ENCODE peak calls at places on chromosomes 3 and 15, in ten cellular contexts. One of them, this sample, is unnamed.

GRCh38 chr3:62374375-62374876 is 1.1 kb upstream of the FEZF2 start:
- DNase-seq in tibial nerve: no peak
- DNase-seq in IMR-90: peak; percentile 6
- DNase-seq in adrenal gland: no peak
- DNase-seq in uterus: no peak
- DNase-seq in A549: no peak
- DNase-seq in heart left ventricle: no peak
- DNase-seq in Peyer's patch: no peak
- DNase-seq in stomach: no peak
- DNase-seq in NB4: no peak
- DNase-seq in this sample: no peak

GRCh38 chr3:39941941-39942340 is 132.5 kb downstream of the MYRIP start:
- DNase-seq in IMR-90: no peak
- DNase-seq in stomach: peak; percentile 50
- DNase-seq in NB4: no peak
- DNase-seq in A549: no peak
- DNase-seq in heart left ventricle: no peak
- DNase-seq in Peyer's patch: no peak
- DNase-seq in tibial nerve: no peak
- DNase-seq in uterus: no peak
- DNase-seq in adrenal gland: no peak
- DNase-seq in this sample: no peak

GRCh38 chr3:115281697-115282685 is 134.9 kb upstream of the ZBTB20 start:
- DNase-seq in IMR-90: no peak
- DNase-seq in heart left ventricle: no peak
- DNase-seq in uterus: no peak
- DNase-seq in Peyer's patch: no peak
- DNase-seq in A549: no peak
- DNase-seq in stomach: no peak
- DNase-seq in adrenal gland: no peak
- DNase-seq in tibial nerve: no peak
- DNase-seq in NB4: no peak
- DNase-seq in this sample: no peak

GRCh38 chr3:53030864-53031445 is 14.9 kb downstream of the SFMBT1 start:
- DNase-seq in IMR-90: no peak
- DNase-seq in adrenal gland: no peak
- DNase-seq in heart left ventricle: no peak
- DNase-seq in stomach: no peak
- DNase-seq in NB4: no peak
- DNase-seq in Peyer's patch: peak; percentile 66
- DNase-seq in tibial nerve: no peak
- DNase-seq in uterus: no peak
- DNase-seq in A549: no peak
- DNase-seq in this sample: no peak

GRCh38 chr15:34644851-34645250 is 61.4 kb upstream of the GOLGA8B start:
- DNase-seq in stomach: no peak
- DNase-seq in adrenal gland: no peak
- DNase-seq in IMR-90: no peak
- DNase-seq in uterus: no peak
- DNase-seq in tibial nerve: no peak
- DNase-seq in NB4: no peak
- DNase-seq in Peyer's patch: no peak
- DNase-seq in heart left ventricle: no peak
- DNase-seq in A549: no peak
- DNase-seq in this sample: no peak

GRCh38 chr3:156750191-156750873 is 75.8 kb upstream of the LEKR1 start:
- DNase-seq in uterus: no peak
- DNase-seq in NB4: no peak
- DNase-seq in heart left ventricle: no peak
- DNase-seq in stomach: no peak
- DNase-seq in IMR-90: peak; percentile 65
- DNase-seq in A549: no peak
- DNase-seq in tibial nerve: no peak
- DNase-seq in Peyer's patch: no peak
- DNase-seq in adrenal gland: no peak
- DNase-seq in this sample: no peak

GRCh38 chr15:96331141-96331941 is 841 bp downstream of the NR2F2 start:
- DNase-seq in Peyer's patch: no peak
- DNase-seq in uterus: no peak
- DNase-seq in heart left ventricle: peak; percentile 65
- DNase-seq in NB4: peak; percentile 85
- DNase-seq in adrenal gland: no peak
- DNase-seq in stomach: no peak
- DNase-seq in IMR-90: no peak
- DNase-seq in tibial nerve: peak; percentile 5
- DNase-seq in A549: peak; percentile 58
- DNase-seq in this sample: peak; percentile 87

GRCh38 chr3:16849795-16850194 is 35.0 kb upstream of the PLCL2 start:
- DNase-seq in tibial nerve: no peak
- DNase-seq in A549: no peak
- DNase-seq in heart left ventricle: no peak
- DNase-seq in IMR-90: peak; percentile 55
- DNase-seq in Peyer's patch: no peak
- DNase-seq in adrenal gland: no peak
- DNase-seq in uterus: no peak
- DNase-seq in stomach: no peak
- DNase-seq in NB4: peak; percentile 4
- DNase-seq in this sample: no peak

GRCh38 chr3:117399311-117400068 is 689.9 kb downstream of the TUSC7 start:
- DNase-seq in stomach: no peak
- DNase-seq in IMR-90: peak; percentile 82
- DNase-seq in uterus: no peak
- DNase-seq in NB4: no peak
- DNase-seq in tibial nerve: no peak
- DNase-seq in adrenal gland: peak; percentile 17
- DNase-seq in Peyer's patch: no peak
- DNase-seq in A549: no peak
- DNase-seq in heart left ventricle: no peak
- DNase-seq in this sample: no peak

GRCh38 chr3:153161138-153161713 is 800 bp upstream of the RAP2B start:
- DNase-seq in tibial nerve: peak; percentile 96
- DNase-seq in Peyer's patch: peak; percentile 97
- DNase-seq in IMR-90: peak; percentile 100
- DNase-seq in uterus: peak; percentile 96
- DNase-seq in adrenal gland: peak; percentile 98
- DNase-seq in A549: peak; percentile 100
- DNase-seq in NB4: peak; percentile 99
- DNase-seq in stomach: peak; percentile 93
- DNase-seq in heart left ventricle: peak; percentile 93
- DNase-seq in this sample: peak; percentile 98

GRCh38 chr3:172467170-172467824 is 19.0 kb upstream of the GHSR start:
- DNase-seq in uterus: no peak
- DNase-seq in tibial nerve: no peak
- DNase-seq in heart left ventricle: no peak
- DNase-seq in IMR-90: peak; percentile 66
- DNase-seq in adrenal gland: no peak
- DNase-seq in stomach: no peak
- DNase-seq in NB4: no peak
- DNase-seq in Peyer's patch: no peak
- DNase-seq in A549: peak; percentile 45
- DNase-seq in this sample: no peak

GRCh38 chr15:98413973-98414546 is 234.3 kb upstream of the IGF1R start:
- DNase-seq in heart left ventricle: no peak
- DNase-seq in NB4: no peak
- DNase-seq in tibial nerve: no peak
- DNase-seq in adrenal gland: no peak
- DNase-seq in IMR-90: no peak
- DNase-seq in stomach: no peak
- DNase-seq in A549: no peak
- DNase-seq in uterus: no peak
- DNase-seq in Peyer's patch: no peak
- DNase-seq in this sample: no peak

GRCh38 chr15:83114856-83115255 is 7.4 kb downstream of the TM6SF1 start:
- DNase-seq in NB4: no peak
- DNase-seq in Peyer's patch: no peak
- DNase-seq in heart left ventricle: no peak
- DNase-seq in stomach: no peak
- DNase-seq in uterus: no peak
- DNase-seq in tibial nerve: no peak
- DNase-seq in A549: no peak
- DNase-seq in adrenal gland: no peak
- DNase-seq in IMR-90: no peak
- DNase-seq in this sample: no peak

GRCh38 chr3:141529256-141530132 is 42.7 kb downstream of the RASA2 start:
- DNase-seq in A549: no peak
- DNase-seq in heart left ventricle: no peak
- DNase-seq in tibial nerve: no peak
- DNase-seq in uterus: no peak
- DNase-seq in adrenal gland: no peak
- DNase-seq in stomach: no peak
- DNase-seq in Peyer's patch: no peak
- DNase-seq in IMR-90: no peak
- DNase-seq in NB4: no peak
- DNase-seq in this sample: no peak

GRCh38 chr15:48149858-48150257 is 28.2 kb downstream of the MYEF2 start:
- DNase-seq in adrenal gland: no peak
- DNase-seq in NB4: no peak
- DNase-seq in IMR-90: peak; percentile 83
- DNase-seq in heart left ventricle: no peak
- DNase-seq in Peyer's patch: no peak
- DNase-seq in A549: no peak
- DNase-seq in stomach: no peak
- DNase-seq in uterus: no peak
- DNase-seq in tibial nerve: no peak
- DNase-seq in this sample: no peak

GRCh38 chr3:42851228-42851834 is 24.3 kb downstream of the CYP8B1 start:
- DNase-seq in Peyer's patch: peak; percentile 28
- DNase-seq in NB4: no peak
- DNase-seq in adrenal gland: no peak
- DNase-seq in IMR-90: no peak
- DNase-seq in heart left ventricle: no peak
- DNase-seq in stomach: no peak
- DNase-seq in uterus: no peak
- DNase-seq in tibial nerve: no peak
- DNase-seq in A549: no peak
- DNase-seq in this sample: peak; percentile 83

GRCh38 chr3:191997093-191997492 is 536.1 kb downstream of the PYDC2 start:
- DNase-seq in tibial nerve: no peak
- DNase-seq in NB4: no peak
- DNase-seq in uterus: no peak
- DNase-seq in IMR-90: no peak
- DNase-seq in adrenal gland: no peak
- DNase-seq in Peyer's patch: no peak
- DNase-seq in A549: no peak
- DNase-seq in heart left ventricle: no peak
- DNase-seq in stomach: no peak
- DNase-seq in this sample: no peak
- H3K4me3 ChIP-seq in tibial nerve: no peak overlapping the region
- H3K4me3 ChIP-seq in NB4: no peak overlapping the region
- H3K4me3 ChIP-seq in uterus: no peak overlapping the region
- H3K4me3 ChIP-seq in IMR-90: no peak overlapping the region
- H3K4me3 ChIP-seq in adrenal gland: no peak overlapping the region
- H3K4me3 ChIP-seq in Peyer's patch: no peak overlapping the region
- H3K4me3 ChIP-seq in A549: no peak overlapping the region
- H3K4me3 ChIP-seq in heart left ventricle: no peak overlapping the region
- H3K4me3 ChIP-seq in stomach: no peak overlapping the region
- H3K4me3 ChIP-seq in this sample: no peak overlapping the region

DNA sequence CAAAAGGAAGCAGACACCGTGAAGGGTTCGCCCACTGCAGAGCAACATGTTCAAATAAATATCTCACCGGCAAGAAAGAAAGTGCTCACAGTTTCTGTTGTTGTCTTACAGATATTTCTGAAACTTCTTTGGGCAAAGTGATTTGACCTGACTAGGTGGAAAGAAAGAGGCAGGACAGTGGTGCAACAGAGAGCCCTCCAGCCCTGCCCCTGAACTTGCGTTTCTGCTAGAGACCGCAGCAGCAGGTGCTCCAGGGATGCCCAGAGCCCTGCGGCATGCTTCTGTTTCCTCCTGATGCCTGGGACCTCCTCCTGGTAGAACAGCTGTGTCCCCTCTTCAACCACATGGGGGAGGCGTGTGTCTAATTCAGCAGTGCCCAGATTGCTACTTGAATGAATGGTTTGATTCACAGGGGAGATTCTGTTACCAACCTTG is 123.4 kb downstream of the ATP10A start:
- DNase-seq in tibial nerve: no peak
- DNase-seq in A549: peak; percentile 40
- DNase-seq in stomach: no peak
- DNase-seq in Peyer's patch: peak; percentile 60
- DNase-seq in adrenal gland: no peak
- DNase-seq in IMR-90: peak; percentile 64
- DNase-seq in heart left ventricle: no peak
- DNase-seq in NB4: peak; percentile 37
- DNase-seq in uterus: no peak
- DNase-seq in this sample: no peak
- TF ChIP-seq CTCF in tibial nerve: no peak
- TF ChIP-seq CTCF in A549: peak; percentile 34
- TF ChIP-seq CTCF in stomach: no peak
- TF ChIP-seq CTCF in Peyer's patch: no peak
- TF ChIP-seq CTCF in adrenal gland: no peak
- TF ChIP-seq CTCF in IMR-90: peak; percentile 63
- TF ChIP-seq CTCF in heart left ventricle: peak; percentile 31
- TF ChIP-seq CTCF in NB4: no peak
- TF ChIP-seq CTCF in uterus: peak; percentile 11
- TF ChIP-seq CTCF in this sample: no peak

DNA sequence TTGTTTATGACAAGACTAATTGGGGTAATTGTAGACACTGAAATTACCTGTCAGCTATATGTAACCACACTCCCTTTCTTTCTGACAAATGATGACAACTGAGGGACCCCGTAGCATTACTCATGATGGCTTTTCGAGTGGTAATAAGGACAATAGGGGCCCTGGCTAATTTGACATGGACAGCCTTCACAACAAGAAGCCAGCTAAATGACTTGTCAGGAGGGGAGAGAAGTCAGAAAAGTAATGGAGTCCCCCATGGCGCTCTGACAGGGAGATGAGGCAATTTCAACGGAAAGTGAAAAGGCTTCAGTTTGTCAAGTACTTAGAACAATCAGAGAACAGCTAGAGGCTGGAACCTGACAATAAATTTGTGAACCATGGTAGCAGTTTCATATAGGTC is 177.3 kb downstream of the CDIN1 start:
- DNase-seq in stomach: no peak
- DNase-seq in A549: no peak
- DNase-seq in heart left ventricle: no peak
- DNase-seq in Peyer's patch: no peak
- DNase-seq in uterus: no peak
- DNase-seq in tibial nerve: no peak
- DNase-seq in adrenal gland: no peak
- DNase-seq in IMR-90: no peak
- DNase-seq in NB4: peak; percentile 2
- DNase-seq in this sample: no peak
- TF ChIP-seq POLR2A in stomach: no peak
- TF ChIP-seq POLR2A in A549: no peak
- TF ChIP-seq POLR2A in heart left ventricle: no peak
- TF ChIP-seq POLR2A in Peyer's patch: no peak
- TF ChIP-seq POLR2A in uterus: no peak
- TF ChIP-seq POLR2A in tibial nerve: no peak
- TF ChIP-seq POLR2A in adrenal gland: no peak
- TF ChIP-seq POLR2A in IMR-90: no peak
- TF ChIP-seq POLR2A in NB4: no peak
- TF ChIP-seq POLR2A in this sample: no peak

GRCh38 chr3:94221829-94222228 is 159.0 kb downstream of the NSUN3 start:
- DNase-seq in stomach: no peak
- DNase-seq in heart left ventricle: no peak
- DNase-seq in uterus: no peak
- DNase-seq in adrenal gland: no peak
- DNase-seq in tibial nerve: no peak
- DNase-seq in NB4: no peak
- DNase-seq in IMR-90: no peak
- DNase-seq in Peyer's patch: no peak
- DNase-seq in A549: no peak
- DNase-seq in this sample: no peak

GRCh38 chr3:94225176-94225742 is 162.4 kb downstream of the NSUN3 start:
- DNase-seq in NB4: no peak
- DNase-seq in Peyer's patch: no peak
- DNase-seq in adrenal gland: no peak
- DNase-seq in stomach: no peak
- DNase-seq in heart left ventricle: no peak
- DNase-seq in IMR-90: no peak
- DNase-seq in uterus: no peak
- DNase-seq in A549: no peak
- DNase-seq in tibial nerve: no peak
- DNase-seq in this sample: no peak

GRCh38 chr3:94226058-94226457 is 163.2 kb downstream of the NSUN3 start:
- DNase-seq in stomach: no peak
- DNase-seq in uterus: no peak
- DNase-seq in tibial nerve: no peak
- DNase-seq in heart left ventricle: no peak
- DNase-seq in A549: no peak
- DNase-seq in IMR-90: peak; percentile 50
- DNase-seq in Peyer's patch: no peak
- DNase-seq in NB4: no peak
- DNase-seq in adrenal gland: no peak
- DNase-seq in this sample: no peak
- H3K4me3 ChIP-seq in stomach: no peak overlapping the region
- H3K4me3 ChIP-seq in uterus: no peak overlapping the region
- H3K4me3 ChIP-seq in tibial nerve: no peak overlapping the region
- H3K4me3 ChIP-seq in heart left ventricle: no peak overlapping the region
- H3K4me3 ChIP-seq in A549: no peak overlapping the region
- H3K4me3 ChIP-seq in IMR-90: no peak overlapping the region
- H3K4me3 ChIP-seq in Peyer's patch: no peak overlapping the region
- H3K4me3 ChIP-seq in NB4: no peak overlapping the region
- H3K4me3 ChIP-seq in adrenal gland: no peak overlapping the region
- H3K4me3 ChIP-seq in this sample: no peak overlapping the region